ENCODE peak calls at places on chromosomes 5 and 9, in eight cellular contexts. D, A, N, R, C, V, H and Y are unnamed samples.

GRCh38 chr5:39146831-39147540 is 72.4 kb downstream of the FYB1 start:
- DNase-seq in D (no peak), A (no peak), N (no peak), R (no peak), C (no peak), V (no peak), H (no peak), Y (no peak)

GRCh38 chr9:74875656-74876055 is 12.1 kb downstream of the TRPM6 start:
- DNase-seq in D (no peak), A (no peak), N (no peak), R (no peak), C (no peak), V (no peak), H (no peak), Y (no peak)

GRCh38 chr9:33263936-33264472 is 504 bp downstream of the BAG1 start:
- DNase-seq in D (no peak), A (peak), N (peak), R (peak), C (peak), V (no peak), H (peak), Y (peak)

GRCh38 chr9:81058776-81059175 is 630.6 kb downstream of the TLE1 start:
- DNase-seq in D (no peak), A (no peak), N (no peak), R (no peak), C (no peak), V (no peak), H (no peak), Y (no peak)

GRCh38 chr5:144831650-144832049 is 661.0 kb downstream of the KCTD16 start:
- DNase-seq in D (no peak), A (no peak), N (no peak), R (no peak), C (no peak), V (no peak), H (no peak), Y (no peak)

GRCh38 chr5:177568326-177568725 is 14.0 kb upstream of the FAM193B start:
- DNase-seq in D (no peak), A (no peak), N (no peak), R (no peak), C (no peak), V (peak), H (no peak), Y (no peak)

GRCh38 chr9:126499005-126499910 is 114.5 kb upstream of the LMX1B start:
- DNase-seq in D (no peak), A (no peak), N (no peak), R (no peak), C (no peak), V (peak), H (peak), Y (no peak)

GRCh38 chr5:151592855-151593408 is 1.8 kb upstream of the FAT2 start:
- DNase-seq in D (no peak), A (no peak), N (no peak), R (no peak), C (no peak), V (no peak), H (no peak), Y (no peak)

GRCh38 chr9:96129698-96130097 is 172.3 kb downstream of the HSD17B3 start:
- DNase-seq in D (no peak), A (no peak), N (no peak), R (no peak), C (no peak), V (no peak), H (no peak), Y (no peak)

GRCh38 chr9:69564557-69564956 is 107.6 kb downstream of the APBA1 start:
- DNase-seq in D (no peak), A (no peak), N (no peak), R (no peak), C (no peak), V (no peak), H (no peak), Y (no peak)

GRCh38 chr9:106798021-106798799 is 64.8 kb upstream of the ZNF462 start:
- DNase-seq in D (no peak), A (no peak), N (no peak), R (no peak), C (no peak), V (no peak), H (no peak), Y (no peak)

GRCh38 chr5:67206381-67207328 is 10.1 kb upstream of the CD180 start:
- DNase-seq in D (peak), A (no peak), N (no peak), R (no peak), C (no peak), V (peak), H (peak), Y (no peak)

GRCh38 chr9:109509625-109510024 is 11.5 kb upstream of the PTPN3 start:
- DNase-seq in D (no peak), A (no peak), N (no peak), R (no peak), C (no peak), V (no peak), H (no peak), Y (no peak)

GRCh38 chr5:137602721-137603273 is 103.7 kb upstream of the SPOCK1 start:
- DNase-seq in D (no peak), A (no peak), N (no peak), R (no peak), C (no peak), V (no peak), H (no peak), Y (no peak)

GRCh38 chr9:130701059-130702022 is 7.8 kb downstream of the EXOSC2 start:
- DNase-seq in D (no peak), A (no peak), N (peak), R (peak), C (peak), V (peak), H (peak), Y (no peak)

GRCh38 chr5:149264432-149265069 is 7.1 kb upstream of the AFAP1L1 start:
- DNase-seq in D (no peak), A (no peak), N (no peak), R (no peak), C (peak), V (peak), H (peak), Y (no peak)

GRCh38 chr5:148910686-148911361 is 84.4 kb downstream of the ADRB2 start:
- DNase-seq in D (no peak), A (no peak), N (no peak), R (no peak), C (no peak), V (no peak), H (peak), Y (no peak)

GRCh38 chr5:154202379-154203260 is 12.1 kb downstream of the GALNT10 start:
- DNase-seq in D (no peak), A (no peak), N (no peak), R (no peak), C (no peak), V (peak), H (peak), Y (no peak)

GRCh38 chr5:138369706-138370105 is 17.2 kb downstream of the KDM3B start:
- DNase-seq in D (no peak), A (no peak), N (no peak), R (no peak), C (no peak), V (no peak), H (no peak), Y (no peak)

GRCh38 chr9:114560956-114561355 is 26.6 kb upstream of the ATP6V1G1 start:
- DNase-seq in D (no peak), A (no peak), N (no peak), R (no peak), C (no peak), V (no peak), H (no peak), Y (no peak)

GRCh38 chr9:135533674-135534073 is 12.3 kb upstream of the OBP2A start:
- DNase-seq in D (no peak), A (no peak), N (no peak), R (no peak), C (no peak), V (no peak), H (peak), Y (no peak)

GRCh38 chr5:154520861-154521453 is 42.9 kb upstream of the HAND1 start:
- DNase-seq in D (no peak), A (no peak), N (peak), R (no peak), C (no peak), V (peak), H (no peak), Y (no peak)

GRCh38 chr5:55223219-55223987 is 3.7 kb downstream of the MCIDAS start:
- DNase-seq in D (no peak), A (no peak), N (no peak), R (no peak), C (peak), V (no peak), H (no peak), Y (no peak)

GRCh38 chr5:159833088-159833487 is 83.2 kb upstream of the ADRA1B start:
- DNase-seq in D (no peak), A (no peak), N (no peak), R (no peak), C (no peak), V (no peak), H (no peak), Y (no peak)

GRCh38 chr5:39080597-39081204 is 6.5 kb upstream of the RICTOR start:
- DNase-seq in D (no peak), A (no peak), N (peak), R (peak), C (peak), V (peak), H (peak), Y (no peak)

GRCh38 chr9:107312651-107313050 is 29.6 kb downstream of the RAD23B start:
- DNase-seq in D (no peak), A (no peak), N (no peak), R (peak), C (no peak), V (no peak), H (no peak), Y (no peak)

GRCh38 chr9:129166962-129167557 is 11.0 kb downstream of the IER5L start:
- DNase-seq in D (no peak), A (peak), N (peak), R (peak), C (peak), V (peak), H (peak), Y (peak)

GRCh38 chr9:107049046-107049824 is 186.3 kb downstream of the ZNF462 start:
- DNase-seq in D (no peak), A (no peak), N (no peak), R (no peak), C (no peak), V (no peak), H (no peak), Y (no peak)

GRCh38 chr9:126303488-126303887 is 23.1 kb upstream of the MVB12B start:
- DNase-seq in D (no peak), A (no peak), N (no peak), R (no peak), C (no peak), V (no peak), H (no peak), Y (peak)

GRCh38 chr5:1799602-1800469 is at the start of gene MRPL36:
- DNase-seq in D (no peak), A (peak), N (peak), R (peak), C (peak), V (peak), H (peak), Y (peak)

GRCh38 chr9:89576404-89576824 is 28.4 kb upstream of the GADD45G start:
- DNase-seq in D (no peak), A (no peak), N (no peak), R (no peak), C (no peak), V (no peak), H (no peak), Y (peak)

GRCh38 chr9:5799314-5799713 is 33.6 kb downstream of the ERMP1 start:
- DNase-seq in D (no peak), A (no peak), N (peak), R (no peak), C (no peak), V (no peak), H (no peak), Y (no peak)
- TF ChIP-seq POLR2A in D (no peak), A (no peak), N (no peak), R (no peak), C (no peak), V (no peak), H (no peak), Y (no peak)

DNA sequence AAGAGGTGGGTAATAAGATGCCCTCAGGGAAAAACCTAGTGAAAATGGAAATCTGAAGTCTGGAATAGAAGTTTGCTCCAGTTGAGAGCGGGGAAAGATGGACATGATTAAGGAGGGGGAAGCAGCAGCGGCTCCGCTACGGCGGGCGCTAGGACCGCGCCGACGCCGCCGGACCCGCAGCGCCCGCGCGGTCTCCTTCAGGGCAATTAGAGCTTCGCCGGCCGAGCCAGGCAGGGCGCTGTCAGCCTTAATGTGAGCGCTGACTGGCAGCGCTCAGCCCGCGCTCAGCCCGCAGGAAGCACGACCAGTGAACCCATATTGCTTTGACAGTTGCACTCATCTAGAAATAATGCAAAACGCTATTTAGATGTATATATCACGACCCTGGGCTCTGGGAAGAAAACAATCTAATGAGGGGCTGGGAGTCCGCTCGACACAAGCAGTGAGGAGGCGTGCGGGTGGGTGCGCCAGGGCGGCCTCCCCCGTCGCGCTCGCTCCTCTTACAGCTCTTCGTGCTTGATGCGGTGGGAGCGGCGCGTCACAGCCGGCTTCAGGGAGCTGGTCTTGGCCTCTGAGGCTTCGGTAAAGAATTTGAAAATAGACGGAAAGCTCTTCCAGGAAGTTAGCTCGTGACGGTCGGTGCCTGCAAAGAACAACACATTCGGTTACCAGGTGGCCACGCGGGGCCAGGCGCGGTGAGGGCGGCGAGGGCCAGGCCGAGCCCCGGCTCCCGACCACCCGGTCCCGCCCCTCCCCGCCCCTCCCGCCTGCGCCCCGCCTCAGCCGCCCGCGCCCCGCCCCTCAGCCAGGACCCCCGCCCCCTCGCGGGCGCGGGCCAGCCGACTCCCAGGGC is 37.7 kb downstream of the NR2F1 start:
- DNase-seq in D (no peak), A (no peak), N (peak), R (peak), C (peak), V (no peak), H (peak), Y (no peak)
- TF ChIP-seq POLR2A in D (no peak), A (no peak), N (no peak), R (no peak), C (no peak), V (no peak), H (no peak), Y (no peak)

GRCh38 chr5:43007246-43007910 is 32.7 kb downstream of the ANXA2R start:
- DNase-seq in D (no peak), A (peak), N (peak), R (peak), C (peak), V (peak), H (peak), Y (peak)

GRCh38 chr5:43010956-43011355 is 29.2 kb downstream of the ANXA2R start:
- DNase-seq in D (no peak), A (no peak), N (no peak), R (no peak), C (no peak), V (no peak), H (no peak), Y (no peak)

GRCh38 chr5:43007911-43008368 is 32.2 kb downstream of the ANXA2R start:
- DNase-seq in D (no peak), A (peak), N (peak), R (peak), C (peak), V (peak), H (peak), Y (peak)

GRCh38 chr5:43006411-43007202 is 33.5 kb downstream of the ANXA2R start:
- DNase-seq in D (no peak), A (no peak), N (no peak), R (no peak), C (no peak), V (no peak), H (no peak), Y (no peak)

DNA sequence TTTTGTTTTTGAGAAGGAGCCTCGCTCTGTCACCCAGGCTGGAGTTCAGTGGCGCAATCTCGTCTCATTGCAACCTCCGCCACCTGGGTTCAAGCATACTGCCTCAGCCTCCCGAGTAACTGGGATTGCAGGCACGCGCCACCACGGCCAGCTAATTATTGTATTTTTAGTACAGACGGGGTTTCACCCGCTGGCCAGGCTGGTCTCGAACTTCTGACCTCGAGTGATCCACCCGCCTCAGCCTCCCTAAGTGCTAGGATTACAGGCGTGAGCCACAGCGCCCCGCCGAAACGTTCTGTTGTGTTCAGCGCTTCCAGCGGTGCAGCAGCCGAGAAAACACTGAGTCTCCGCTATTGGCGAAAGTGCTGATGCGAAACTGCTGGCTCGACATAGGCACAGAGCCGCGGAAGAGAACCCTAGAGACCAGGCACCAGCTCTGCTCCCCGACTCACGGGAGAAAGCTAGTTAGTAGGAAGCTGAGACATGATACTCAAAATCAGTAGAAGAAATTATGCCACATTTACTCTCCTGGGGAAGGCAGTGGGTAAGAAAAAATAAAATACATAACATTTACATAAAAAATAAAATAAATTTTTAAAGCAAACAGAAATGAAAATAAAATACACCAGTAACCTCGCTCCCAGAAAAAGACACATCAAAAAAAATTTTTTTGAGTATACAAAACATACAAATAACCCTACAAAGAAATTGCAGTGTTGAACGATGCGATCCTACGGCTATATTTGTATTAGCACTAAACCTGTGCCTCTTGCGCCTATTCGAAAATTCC is 31.6 kb downstream of the ANXA2R start:
- DNase-seq in D (no peak), A (peak), N (peak), R (peak), C (peak), V (peak), H (peak), Y (peak)
- TF ChIP-seq POLR2A in D (no peak), A (no peak), N (peak), R (peak), C (peak), V (peak), H (no peak), Y (no peak)

DNA sequence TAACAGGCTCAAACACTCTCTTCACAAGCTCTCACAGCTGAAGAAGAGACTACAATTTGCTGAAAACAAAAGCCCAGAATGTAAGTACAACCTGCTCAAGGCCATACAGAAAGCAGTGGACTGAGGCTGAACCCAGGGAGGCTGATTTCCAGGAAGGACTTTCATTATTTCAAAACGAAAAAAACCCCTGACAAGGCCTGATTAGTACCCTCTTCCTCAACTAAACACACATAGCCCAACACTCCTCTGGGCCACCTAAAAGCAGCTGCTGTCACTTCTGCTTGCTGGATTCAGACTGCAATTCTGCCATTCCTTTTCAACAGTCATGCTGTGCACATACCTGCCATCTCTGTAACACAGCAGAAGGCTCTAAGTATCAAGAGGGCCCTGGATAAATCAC is 18.2 kb downstream of the NRG2 start:
- DNase-seq in D (no peak), A (no peak), N (no peak), R (no peak), C (no peak), V (no peak), H (no peak), Y (no peak)
- TF ChIP-seq POLR2A in D (no peak), A (no peak), N (no peak), R (no peak), C (no peak), V (no peak), H (no peak), Y (no peak)

DNA sequence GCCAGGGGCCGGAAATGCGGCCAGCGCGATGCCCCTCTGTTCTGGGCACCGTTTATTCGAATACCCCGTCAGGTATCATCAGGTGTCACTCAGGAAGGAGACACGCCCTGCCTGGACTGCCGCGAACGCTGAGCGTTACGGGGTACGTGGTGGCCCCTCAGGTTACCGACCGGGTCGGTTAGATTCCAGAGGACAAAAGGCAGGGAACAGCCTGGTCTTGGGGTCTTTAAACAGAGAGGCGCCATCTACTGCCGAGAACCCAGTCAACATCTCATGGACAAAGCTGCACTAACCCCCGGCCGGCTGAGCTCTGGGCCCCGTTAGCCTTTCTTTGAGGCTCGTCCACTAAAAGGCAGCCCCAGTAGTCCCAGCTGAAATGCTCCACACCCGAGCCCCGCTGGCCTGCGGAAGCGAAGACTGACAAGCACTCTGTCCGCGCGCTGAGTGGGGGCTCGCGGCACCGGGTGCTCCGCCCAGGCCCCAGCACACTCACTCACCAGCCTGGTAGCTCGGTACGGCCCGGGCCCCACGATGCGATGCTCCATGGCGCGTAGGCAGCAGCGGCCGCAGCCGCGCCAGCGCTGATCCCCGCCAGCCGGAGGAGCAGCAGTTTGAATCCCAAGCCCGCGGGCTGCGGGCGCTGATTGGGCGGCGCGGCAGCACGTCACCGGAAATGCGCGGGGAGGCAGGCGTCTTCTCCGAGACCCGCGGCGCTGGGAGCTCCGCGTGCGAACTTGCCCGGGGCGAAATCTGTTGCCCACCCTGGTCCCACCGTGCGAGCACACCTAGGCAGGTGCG is at the start of gene DEPDC1B:
- DNase-seq in D (peak), A (peak), N (peak), R (peak), C (peak), V (peak), H (peak), Y (peak)
- TF ChIP-seq POLR2A in D (peak), A (no peak), N (no peak), R (no peak), C (peak), V (peak), H (no peak), Y (no peak)

GRCh38 chr9:93062364-93062763 is 3.9 kb downstream of the SUSD3 start:
- DNase-seq in D (no peak), A (no peak), N (no peak), R (no peak), C (no peak), V (no peak), H (no peak), Y (no peak)

GRCh38 chr9:93061791-93062299 is 3.3 kb downstream of the SUSD3 start:
- DNase-seq in D (peak), A (no peak), N (no peak), R (no peak), C (peak), V (no peak), H (peak), Y (no peak)

GRCh38 chr9:93065321-93065720 is 6.8 kb downstream of the SUSD3 start:
- DNase-seq in D (no peak), A (no peak), N (no peak), R (no peak), C (no peak), V (no peak), H (no peak), Y (no peak)

GRCh38 chr9:93066978-93067603 is 8.6 kb downstream of the SUSD3 start:
- DNase-seq in D (no peak), A (no peak), N (no peak), R (no peak), C (no peak), V (no peak), H (no peak), Y (no peak)

GRCh38 chr9:93064392-93065124 is 6.1 kb downstream of the SUSD3 start:
- DNase-seq in D (peak), A (peak), N (no peak), R (no peak), C (no peak), V (peak), H (peak), Y (peak)
- TF ChIP-seq POLR2A in D (peak), A (no peak), N (no peak), R (no peak), C (no peak), V (no peak), H (no peak), Y (no peak)